ENCODE peak calls at places on chromosome 19, in ten cellular contexts. K is pancreas, L is Panc1, D is suprapubic skin, I is Peyer's patch, E is heart left ventricle, G is cardiac muscle cell, C is endodermal cell, P is IMR-90, Q is transverse colon. N is an unnamed sample. For H3K4me1, the result is how much of the 10 kb centered on the place peaks cover.

GRCh38 chr19:17441241-17442135 is 7.0 kb downstream of the TMEM221 start:
- DNase-seq in K (no peak), L (no peak), D (no peak), I (no peak), E (no peak), G (peak), C (peak), P (no peak), Q (no peak), N (peak)

GRCh38 chr19:45556835-45557234 is 27.8 kb downstream of the OPA3 start:
- DNase-seq in K (no peak), L (no peak), D (no peak), I (no peak), E (no peak), G (no peak), C (no peak), P (no peak), Q (no peak), N (no peak)

GRCh38 chr19:13153627-13154240 is 3.5 kb downstream of the IER2 start:
- DNase-seq in K (peak), L (no peak), D (no peak), I (peak), E (no peak), G (peak), C (no peak), P (no peak), Q (peak), N (no peak)

GRCh38 chr19:30064021-30064699 is 122.1 kb downstream of the URI1 start:
- DNase-seq in K (no peak), L (no peak), D (no peak), I (peak), E (peak), G (no peak), C (peak), P (no peak), Q (peak), N (no peak)

GRCh38 chr19:8585894-8586750 is 8.9 kb upstream of the MYO1F start:
- DNase-seq in K (no peak), L (no peak), D (peak), I (peak), E (no peak), G (peak), C (peak), P (no peak), Q (peak), N (no peak)

GRCh38 chr19:37778613-37779138 is 710 bp downstream of the ZNF573 start:
- DNase-seq in K (no peak), L (peak), D (no peak), I (no peak), E (no peak), G (peak), C (peak), P (peak), Q (peak), N (peak)

GRCh38 chr19:45865269-45865948 is 1.3 kb downstream of the FOXA3 start:
- DNase-seq in K (peak), L (no peak), D (no peak), I (peak), E (no peak), G (no peak), C (peak), P (no peak), Q (peak), N (no peak)

GRCh38 chr19:8158411-8159074 is 9.2 kb upstream of the FBN3 start:
- DNase-seq in K (peak), L (peak), D (no peak), I (peak), E (peak), G (peak), C (peak), P (peak), Q (peak), N (no peak)

GRCh38 chr19:50796634-50797428 is 6.6 kb downstream of the ACP4 start:
- DNase-seq in K (no peak), L (no peak), D (no peak), I (no peak), E (no peak), G (no peak), C (no peak), P (no peak), Q (no peak), N (no peak)

GRCh38 chr19:6731822-6732221 is 5.6 kb downstream of the GPR108 start:
- DNase-seq in K (no peak), L (no peak), D (no peak), I (no peak), E (no peak), G (no peak), C (no peak), P (no peak), Q (no peak), N (no peak)

GRCh38 chr19:49642488-49643035 is 553 bp downstream of the SCAF1 start:
- DNase-seq in K (no peak), L (no peak), D (peak), I (no peak), E (no peak), G (no peak), C (no peak), P (no peak), Q (no peak), N (no peak)

GRCh38 chr19:29858000-29858596 is 46.3 kb downstream of the CCNE1 start:
- DNase-seq in K (peak), L (no peak), D (no peak), I (peak), E (no peak), G (peak), C (peak), P (no peak), Q (peak), N (no peak)

GRCh38 chr19:33488826-33489225 is 32.8 kb downstream of the PEPD start:
- DNase-seq in K (no peak), L (no peak), D (peak), I (no peak), E (no peak), G (no peak), C (no peak), P (no peak), Q (no peak), N (no peak)

GRCh38 chr19:49340069-49340864 is 5.1 kb downstream of the CD37 start:
- DNase-seq in K (peak), L (no peak), D (peak), I (peak), E (peak), G (peak), C (peak), P (no peak), Q (peak), N (peak)

GRCh38 chr19:46678110-46678732 is 17.2 kb upstream of the DACT3 start:
- DNase-seq in K (peak), L (no peak), D (no peak), I (no peak), E (no peak), G (peak), C (peak), P (no peak), Q (no peak), N (no peak)

GRCh38 chr19:40147693-40148347 is 43.4 kb upstream of the MAP3K10 start:
- DNase-seq in K (no peak), L (peak), D (peak), I (no peak), E (no peak), G (no peak), C (no peak), P (peak), Q (peak), N (peak)

GRCh38 chr19:27794444-27795042 is 1418.4 kb downstream of the UQCRFS1 start:
- DNase-seq in K (peak), L (no peak), D (no peak), I (no peak), E (peak), G (peak), C (peak), P (peak), Q (no peak), N (peak)

GRCh38 chr19:28881616-28882015 is 331.3 kb downstream of the UQCRFS1 start:
- DNase-seq in K (no peak), L (no peak), D (no peak), I (no peak), E (no peak), G (no peak), C (peak), P (no peak), Q (no peak), N (no peak)

GRCh38 chr19:48858984-48859710 is 9.3 kb downstream of the PLEKHA4 start:
- DNase-seq in K (peak), L (no peak), D (no peak), I (peak), E (peak), G (no peak), C (peak), P (no peak), Q (peak), N (no peak)

GRCh38 chr19:14114854-14115253 is 2.7 kb downstream of the PRKACA start:
- DNase-seq in K (no peak), L (no peak), D (peak), I (peak), E (peak), G (peak), C (peak), P (no peak), Q (peak), N (no peak)

GRCh38 chr19:47066376-47067214 is 18.2 kb upstream of the TMEM160 start:
- DNase-seq in K (no peak), L (no peak), D (no peak), I (no peak), E (no peak), G (no peak), C (peak), P (no peak), Q (no peak), N (no peak)

GRCh38 chr19:18194554-18195238 is 1.7 kb downstream of the MPV17L2 start:
- DNase-seq in K (no peak), L (no peak), D (peak), I (peak), E (no peak), G (peak), C (peak), P (peak), Q (peak), N (no peak)

GRCh38 chr19:56112313-56112709 is 8.8 kb downstream of the ZNF787 start:
- DNase-seq in K (no peak), L (no peak), D (peak), I (peak), E (no peak), G (no peak), C (no peak), P (no peak), Q (no peak), N (no peak)

GRCh38 chr19:8109890-8110662 is 39.3 kb downstream of the FBN3 start:
- DNase-seq in K (no peak), L (no peak), D (no peak), I (no peak), E (no peak), G (no peak), C (no peak), P (no peak), Q (no peak), N (no peak)

GRCh38 chr19:11242864-11243797 is 3.7 kb downstream of the ANGPTL8 start:
- DNase-seq in K (peak), L (no peak), D (peak), I (peak), E (peak), G (peak), C (peak), P (peak), Q (peak), N (peak)

GRCh38 chr19:43699506-43700367 is 16.1 kb upstream of the IRGC start:
- DNase-seq in K (no peak), L (no peak), D (peak), I (peak), E (peak), G (peak), C (peak), P (peak), Q (peak), N (no peak)

GRCh38 chr19:19552811-19553210 is 14.7 kb downstream of the CILP2 start:
- DNase-seq in K (no peak), L (no peak), D (no peak), I (no peak), E (no peak), G (peak), C (peak), P (no peak), Q (peak), N (no peak)

GRCh38 chr19:10574462-10574861 is 5.7 kb upstream of the CDKN2D start:
- DNase-seq in K (no peak), L (no peak), D (no peak), I (no peak), E (no peak), G (no peak), C (no peak), P (no peak), Q (no peak), N (no peak)

GRCh38 chr19:5991244-5991838 is 13.4 kb upstream of the RANBP3 start:
- DNase-seq in K (no peak), L (no peak), D (no peak), I (no peak), E (no peak), G (no peak), C (no peak), P (no peak), Q (no peak), N (no peak)

GRCh38 chr19:46787331-46788100 is 878 bp downstream of the SLC1A5 start:
- DNase-seq in K (peak), L (no peak), D (peak), I (peak), E (peak), G (peak), C (peak), P (peak), Q (peak), N (peak)

GRCh38 chr19:6263306-6264076 is 16.3 kb downstream of the MLLT1 start:
- DNase-seq in K (no peak), L (no peak), D (no peak), I (no peak), E (no peak), G (no peak), C (no peak), P (peak), Q (no peak), N (no peak)

GRCh38 chr19:797528-798414 is 519 bp downstream of the PTBP1 start:
- DNase-seq in K (peak), L (no peak), D (peak), I (peak), E (peak), G (peak), C (peak), P (peak), Q (peak), N (peak)

GRCh38 chr19:58455306-58455705 is 3.9 kb downstream of the ZNF324B start:
- DNase-seq in K (no peak), L (no peak), D (no peak), I (no peak), E (no peak), G (no peak), C (no peak), P (no peak), Q (no peak), N (no peak)

GRCh38 chr19:33273881-33274662 is 28.3 kb downstream of the CEBPA start:
- DNase-seq in K (no peak), L (no peak), D (no peak), I (peak), E (no peak), G (no peak), C (no peak), P (peak), Q (peak), N (peak)

GRCh38 chr19:19372656-19373416 is 32.6 kb upstream of the GATAD2A start:
- DNase-seq in K (peak), L (no peak), D (no peak), I (peak), E (peak), G (no peak), C (no peak), P (peak), Q (peak), N (no peak)

GRCh38 chr19:28234637-28235036 is 978.3 kb downstream of the UQCRFS1 start:
- DNase-seq in K (no peak), L (no peak), D (no peak), I (no peak), E (no peak), G (peak), C (peak), P (no peak), Q (no peak), N (no peak)

GRCh38 chr19:12065100-12065538 is 588 bp downstream of the ZNF844 start:
- DNase-seq in K (no peak), L (no peak), D (peak), I (no peak), E (no peak), G (peak), C (no peak), P (peak), Q (peak), N (no peak)

GRCh38 chr19:49224856-49225255 is 67.3 kb downstream of the TRPM4 start:
- DNase-seq in K (peak), L (no peak), D (no peak), I (peak), E (peak), G (peak), C (peak), P (peak), Q (peak), N (peak)

DNA sequence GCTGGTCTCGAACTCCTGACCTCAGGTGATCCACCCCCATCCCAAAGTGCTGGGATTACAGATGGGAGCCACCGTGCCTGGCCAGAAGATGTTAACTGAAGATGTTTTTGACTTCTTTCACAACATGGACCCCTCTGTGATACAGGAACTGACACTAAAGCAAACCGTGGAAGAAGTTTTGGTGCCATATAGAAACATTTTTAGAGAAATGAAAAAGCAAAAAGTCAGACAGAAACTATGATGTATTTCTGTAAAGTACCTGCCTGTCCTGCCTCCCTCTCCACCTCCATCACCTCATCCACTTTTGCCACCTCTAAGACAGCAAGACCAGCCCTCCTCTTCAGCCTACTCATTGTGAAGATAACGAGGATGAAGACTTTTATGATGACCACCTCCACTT is 11.3 kb downstream of the FBXO27 start:
- DNase-seq in K (no peak), L (no peak), D (no peak), I (no peak), E (no peak), G (no peak), C (no peak), P (no peak), Q (no peak), N (no peak)
- H3K27ac ChIP-seq in K (no peak), L (no peak), D (no peak), I (no peak), E (no peak), G (no peak), C (no peak), P (no peak), Q (no peak), N (no peak)

GRCh38 chr19:54320271-54320670 is 7.3 kb upstream of the LILRA5 start:
- DNase-seq in K (no peak), L (no peak), D (no peak), I (no peak), E (no peak), G (no peak), C (no peak), P (no peak), Q (no peak), N (no peak)

GRCh38 chr19:54329476-54330165 is 9.3 kb downstream of the LILRA4 start:
- DNase-seq in K (peak), L (no peak), D (no peak), I (peak), E (no peak), G (no peak), C (no peak), P (no peak), Q (no peak), N (no peak)

GRCh38 chr19:54325631-54326030 is 12.7 kb upstream of the LILRA5 start:
- DNase-seq in K (no peak), L (no peak), D (no peak), I (peak), E (no peak), G (no peak), C (no peak), P (no peak), Q (no peak), N (no peak)

GRCh38 chr19:54324071-54324470 is 11.1 kb upstream of the LILRA5 start:
- DNase-seq in K (no peak), L (no peak), D (no peak), I (no peak), E (no peak), G (no peak), C (no peak), P (no peak), Q (no peak), N (no peak)

GRCh38 chr19:54325194-54325621 is 12.2 kb upstream of the LILRA5 start:
- DNase-seq in K (no peak), L (peak), D (no peak), I (peak), E (no peak), G (peak), C (peak), P (peak), Q (no peak), N (no peak)
- TF ChIP-seq CTCF in K (peak), L (peak), D (peak), I (peak), E (peak), G (peak), C (peak), P (peak), Q (peak), N (peak)

DNA sequence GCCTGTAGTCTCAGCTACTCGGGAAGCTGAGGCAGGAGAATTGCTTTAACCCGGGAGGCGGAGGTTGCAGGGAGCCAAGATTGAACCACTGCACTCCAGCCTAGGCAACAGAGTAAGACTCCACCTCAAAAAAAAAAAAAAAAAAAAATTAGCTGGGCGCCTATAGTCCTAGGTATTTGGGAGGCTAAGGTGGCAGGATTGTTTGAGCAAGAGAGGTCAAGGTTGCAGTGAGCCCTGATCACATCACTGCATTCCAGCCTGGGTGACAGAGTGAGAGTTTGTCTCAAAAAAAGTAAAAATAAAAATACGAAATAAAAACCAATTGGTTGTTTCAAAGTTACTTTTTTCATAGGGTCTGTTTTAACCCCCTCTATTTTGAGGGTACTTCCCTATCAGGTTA is 1.3 kb upstream of the LMNB2 start:
- DNase-seq in K (no peak), L (no peak), D (no peak), I (no peak), E (no peak), G (no peak), C (no peak), P (no peak), Q (no peak), N (no peak)
- H3K4me1 ChIP-seq in K (under half), L (under half), D (under half), I (under half), E (under half), G (under half), C (under half), P (under half), Q (under half), N (under half)

DNA sequence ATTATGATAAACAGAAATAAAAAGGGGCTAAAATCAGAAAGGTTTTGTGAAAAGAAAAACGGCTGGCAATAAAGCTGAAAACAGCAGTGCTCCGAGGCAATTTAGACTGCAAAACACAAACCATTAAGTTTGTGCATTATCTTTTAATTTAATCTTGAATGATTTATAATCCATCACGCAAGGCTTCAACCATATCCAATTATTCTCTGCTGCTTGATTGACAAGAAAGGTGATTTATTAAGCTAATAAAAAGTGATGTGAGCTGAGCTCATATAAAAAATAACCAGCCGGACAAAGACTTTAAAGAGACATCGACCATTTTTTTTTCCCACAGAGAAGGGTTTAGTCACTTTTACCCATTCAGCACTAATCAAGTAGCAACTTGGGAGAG is 33.6 kb downstream of the TSHZ3 start:
- DNase-seq in K (no peak), L (no peak), D (no peak), I (no peak), E (no peak), G (no peak), C (no peak), P (no peak), Q (no peak), N (no peak)
- H3K27ac ChIP-seq in K (no peak), L (no peak), D (no peak), I (no peak), E (no peak), G (no peak), C (peak), P (no peak), Q (peak), N (no peak)

GRCh38 chr19:15320118-15320517 is 12.2 kb downstream of the BRD4 start:
- DNase-seq in K (no peak), L (no peak), D (no peak), I (no peak), E (no peak), G (no peak), C (no peak), P (peak), Q (no peak), N (no peak)
- TF ChIP-seq CTCF in K (no peak), L (no peak), D (no peak), I (no peak), E (no peak), G (no peak), C (no peak), P (no peak), Q (no peak), N (no peak)

DNA sequence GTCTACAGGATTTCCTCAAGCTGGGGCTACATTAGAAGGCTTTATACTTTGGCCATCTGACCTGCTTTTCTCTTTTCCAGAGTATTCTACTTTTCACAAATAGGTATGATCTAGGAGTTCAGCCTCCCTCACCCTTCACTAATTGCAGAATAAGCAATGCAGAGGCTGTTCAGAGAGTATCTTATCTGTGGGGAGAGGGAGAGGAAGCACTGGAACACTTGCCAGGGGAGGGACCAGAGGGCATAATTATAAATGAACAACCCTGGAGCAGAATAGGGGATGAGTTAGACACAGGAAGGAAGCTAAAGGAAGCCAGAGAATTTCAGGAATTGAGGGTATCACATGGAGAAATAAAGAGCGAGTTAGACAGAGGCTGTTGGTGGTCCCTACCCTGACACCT is 29.9 kb downstream of the CEACAM1 start:
- DNase-seq in K (no peak), L (no peak), D (no peak), I (peak), E (no peak), G (no peak), C (no peak), P (no peak), Q (no peak), N (no peak)
- H3K4me1 ChIP-seq in K (under half), L (under half), D (under half), I (under half), E (under half), G (under half), C (under half), P (under half), Q (under half), N (under half)

GRCh38 chr19:39125554-39126311 is at the start of gene PAK4:
- DNase-seq in K (peak), L (peak), D (peak), I (peak), E (peak), G (peak), C (peak), P (peak), Q (peak), N (peak)
- H3K27ac ChIP-seq in K (peak), L (peak), D (peak), I (peak), E (peak), G (peak), C (peak), P (peak), Q (peak), N (peak)

N was measured in foreskin keratinocyte.